ENCODE peak calls at places on chromosomes 1 and 21, in four cellular contexts. One of them, this sample, is unnamed.

GRCh38 chr1:42282867-42283583 is 52.0 kb downstream of the FOXJ3 start:
- DNase-seq in HepG2: no peak
- DNase-seq in WTC11: no peak
- DNase-seq in K562: no peak
- DNase-seq in this sample: no peak

GRCh38 chr1:185224132-185224531 is 67.2 kb downstream of the SWT1 start:
- DNase-seq in HepG2: no peak
- DNase-seq in K562: no peak
- DNase-seq in WTC11: no peak
- DNase-seq in this sample: no peak

GRCh38 chr1:40776236-40777072 is 7.1 kb upstream of the KCNQ4 start:
- DNase-seq in HepG2: no peak
- DNase-seq in K562: no peak
- DNase-seq in WTC11: no peak
- DNase-seq in this sample: no peak

GRCh38 chr1:151485685-151486255 is 25.4 kb upstream of the CGN start:
- DNase-seq in WTC11: peak
- DNase-seq in K562: no peak
- DNase-seq in HepG2: peak
- DNase-seq in this sample: no peak

GRCh38 chr1:41650176-41650519 is 165.7 kb upstream of the EDN2 start:
- DNase-seq in WTC11: no peak
- DNase-seq in HepG2: no peak
- DNase-seq in K562: no peak
- DNase-seq in this sample: no peak

GRCh38 chr1:110474444-110474843 is 23.5 kb downstream of the PROK1 start:
- DNase-seq in WTC11: no peak
- DNase-seq in HepG2: no peak
- DNase-seq in K562: no peak
- DNase-seq in this sample: no peak

GRCh38 chr1:165416876-165417275 is 28.1 kb downstream of the RXRG start:
- DNase-seq in K562: no peak
- DNase-seq in WTC11: no peak
- DNase-seq in HepG2: no peak
- DNase-seq in this sample: no peak

GRCh38 chr1:164576311-164577271 is 17.6 kb downstream of the PBX1 start:
- DNase-seq in HepG2: no peak
- DNase-seq in K562: no peak
- DNase-seq in WTC11: peak
- DNase-seq in this sample: no peak

GRCh38 chr1:43048601-43049011 is 89.9 kb upstream of the SLC2A1 start:
- DNase-seq in WTC11: no peak
- DNase-seq in K562: no peak
- DNase-seq in HepG2: no peak
- DNase-seq in this sample: no peak

GRCh38 chr1:163315773-163316374 is 5.9 kb upstream of the NUF2 start:
- DNase-seq in WTC11: no peak
- DNase-seq in HepG2: peak
- DNase-seq in K562: peak
- DNase-seq in this sample: peak

GRCh38 chr1:25699501-25700089 is 83.0 kb downstream of the MAN1C1 start:
- DNase-seq in K562: no peak
- DNase-seq in HepG2: no peak
- DNase-seq in WTC11: no peak
- DNase-seq in this sample: no peak

GRCh38 chr1:82491301-82491986 is 690.7 kb downstream of the ADGRL2 start:
- DNase-seq in K562: no peak
- DNase-seq in HepG2: no peak
- DNase-seq in WTC11: no peak
- DNase-seq in this sample: no peak

GRCh38 chr1:161915051-161915503 is 108.6 kb downstream of the OLFML2B start:
- DNase-seq in K562: no peak
- DNase-seq in WTC11: no peak
- DNase-seq in HepG2: no peak
- DNase-seq in this sample: no peak

GRCh38 chr1:39491146-39491921 is at the start of gene BMP8A:
- DNase-seq in WTC11: peak
- DNase-seq in HepG2: peak
- DNase-seq in K562: peak
- DNase-seq in this sample: peak

GRCh38 chr1:186479162-186479561 is 18.2 kb upstream of the PDC start:
- DNase-seq in WTC11: no peak
- DNase-seq in K562: no peak
- DNase-seq in HepG2: no peak
- DNase-seq in this sample: no peak

GRCh38 chr1:216903389-216903754 is 180.1 kb upstream of the ESRRG start:
- DNase-seq in K562: no peak
- DNase-seq in HepG2: no peak
- DNase-seq in WTC11: no peak
- DNase-seq in this sample: no peak

GRCh38 chr1:26913754-26914619 is at the start of gene NR0B2:
- DNase-seq in HepG2: peak
- DNase-seq in WTC11: no peak
- DNase-seq in K562: peak
- DNase-seq in this sample: no peak

GRCh38 chr1:66311628-66312027 is 222.3 kb upstream of the SGIP1 start:
- DNase-seq in HepG2: no peak
- DNase-seq in WTC11: no peak
- DNase-seq in K562: no peak
- DNase-seq in this sample: no peak

GRCh38 chr1:15214507-15214906 is 32.5 kb upstream of the FHAD1 start:
- DNase-seq in HepG2: no peak
- DNase-seq in WTC11: no peak
- DNase-seq in K562: no peak
- DNase-seq in this sample: no peak

GRCh38 chr1:54403808-54404261 is 2.4 kb downstream of the SSBP3 start:
- DNase-seq in HepG2: no peak
- DNase-seq in WTC11: no peak
- DNase-seq in K562: no peak
- DNase-seq in this sample: no peak

GRCh38 chr1:155117610-155118009 is 10.1 kb upstream of the EFNA1 start:
- DNase-seq in WTC11: no peak
- DNase-seq in K562: no peak
- DNase-seq in HepG2: no peak
- DNase-seq in this sample: no peak

GRCh38 chr1:3469104-3469848 is 14.8 kb downstream of the ARHGEF16 start:
- DNase-seq in WTC11: peak
- DNase-seq in K562: no peak
- DNase-seq in HepG2: no peak
- DNase-seq in this sample: no peak

GRCh38 chr1:51344602-51345299 is 14.4 kb upstream of the TTC39A start:
- DNase-seq in WTC11: peak
- DNase-seq in K562: peak
- DNase-seq in HepG2: no peak
- DNase-seq in this sample: no peak

GRCh38 chr21:43740497-43741156 is 21.7 kb downstream of the PDXK start:
- DNase-seq in WTC11: peak
- DNase-seq in K562: no peak
- DNase-seq in HepG2: no peak
- DNase-seq in this sample: no peak

GRCh38 chr1:98253145-98253544 is 332.3 kb upstream of the DPYD start:
- DNase-seq in K562: no peak
- DNase-seq in HepG2: no peak
- DNase-seq in WTC11: no peak
- DNase-seq in this sample: no peak

GRCh38 chr1:42734201-42735035 is 5.6 kb downstream of the CLDN19 start:
- DNase-seq in WTC11: no peak
- DNase-seq in K562: no peak
- DNase-seq in HepG2: peak
- DNase-seq in this sample: no peak

GRCh38 chr21:45638707-45639106 is 4.8 kb upstream of the PCBP3 start:
- DNase-seq in WTC11: no peak
- DNase-seq in HepG2: no peak
- DNase-seq in K562: no peak
- DNase-seq in this sample: no peak

GRCh38 chr21:45104560-45104959 is 30.2 kb downstream of the ADARB1 start:
- DNase-seq in HepG2: no peak
- DNase-seq in K562: no peak
- DNase-seq in WTC11: no peak
- DNase-seq in this sample: no peak

GRCh38 chr1:104629589-104629988 is 879.9 kb downstream of the AMY1C start:
- DNase-seq in HepG2: no peak
- DNase-seq in WTC11: no peak
- DNase-seq in K562: no peak
- DNase-seq in this sample: no peak

GRCh38 chr1:104621221-104621620 is 871.5 kb downstream of the AMY1C start:
- DNase-seq in HepG2: no peak
- DNase-seq in K562: no peak
- DNase-seq in WTC11: no peak
- DNase-seq in this sample: no peak

DNA sequence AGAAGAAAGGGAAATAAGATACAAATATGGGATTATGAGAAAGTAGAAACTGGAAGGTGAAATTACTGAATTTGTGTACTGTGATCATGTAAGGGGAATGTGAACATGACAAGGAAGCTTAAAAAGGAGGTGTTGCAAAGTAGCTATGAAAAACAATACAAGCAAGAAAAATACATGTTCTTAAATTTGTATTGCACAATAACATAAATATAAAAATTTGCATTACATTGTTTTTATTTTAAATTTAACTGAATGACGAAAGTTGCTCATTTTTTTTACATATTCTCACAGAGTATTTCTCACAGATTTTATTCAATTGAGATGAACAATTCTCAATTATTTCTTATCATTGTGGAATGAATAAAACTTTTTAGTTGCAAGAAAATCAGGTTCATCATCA is 874.8 kb downstream of the AMY1C start:
- DNase-seq in WTC11: no peak
- DNase-seq in HepG2: no peak
- DNase-seq in K562: no peak
- DNase-seq in this sample: no peak
- TF ChIP-seq ELF4 in WTC11: no peak
- TF ChIP-seq ELF4 in HepG2: no peak
- TF ChIP-seq ELF4 in K562: no peak
- TF ChIP-seq ELF4 in this sample: no peak

GRCh38 chr21:41605178-41605933 is 97.4 kb upstream of the TMPRSS2 start:
- DNase-seq in K562: no peak
- DNase-seq in WTC11: no peak
- DNase-seq in HepG2: peak
- DNase-seq in this sample: no peak
- TF ChIP-seq ELF4 in K562: no peak
- TF ChIP-seq ELF4 in WTC11: no peak
- TF ChIP-seq ELF4 in HepG2: no peak
- TF ChIP-seq ELF4 in this sample: no peak

GRCh38 chr1:94927405-94928175 is 680 bp upstream of the CNN3 start:
- DNase-seq in WTC11: no peak
- DNase-seq in K562: no peak
- DNase-seq in HepG2: peak
- DNase-seq in this sample: no peak
- TF ChIP-seq ELF4 in WTC11: no peak
- TF ChIP-seq ELF4 in K562: no peak
- TF ChIP-seq ELF4 in HepG2: no peak
- TF ChIP-seq ELF4 in this sample: no peak

GRCh38 chr1:180261030-180261429 is 31.0 kb downstream of the LHX4 start:
- DNase-seq in K562: no peak
- DNase-seq in WTC11: no peak
- DNase-seq in HepG2: no peak
- DNase-seq in this sample: no peak
- TF ChIP-seq ELF4 in K562: no peak
- TF ChIP-seq ELF4 in WTC11: no peak
- TF ChIP-seq ELF4 in HepG2: no peak
- TF ChIP-seq ELF4 in this sample: no peak

This sample was measured in HEK293T.